ENCODE peak calls at places on chromosomes 2 and 18, in seven cellular contexts. X is AG10803; L is body of pancreas; W is COR-L47; P is stimulated activated CD4-positive, alpha-beta T cell treated with anti-CD3 and anti-CD28 coated beads, Interleukin-2, amount 100 ng/mL, for 4 hours; M is H54; G is stimulated activated naive B cell treated with anti-CD40 and anti-IgM and Interleukin-4, amounts not matched to agents 10 μg/mL and 1 μg/mL and 100 μg/mL, for 72 hours. F is an unnamed sample.

GRCh38 chr2:165373322-165374025 is 96.0 kb upstream of the CSRNP3 start:
- DNase-seq in X (no peak), L (no peak), W (no peak), P (no peak), M (no peak), G (no peak), F (no peak)

GRCh38 chr18:44859263-44859662 is 178.6 kb downstream of the SETBP1 start:
- DNase-seq in X (no peak), L (peak; percentile 15), W (no peak), P (no peak), M (no peak), G (no peak), F (no peak)

GRCh38 chr2:48209214-48209885 is 303.1 kb upstream of the FBXO11 start:
- DNase-seq in X (peak; percentile 63), L (peak; percentile 40), W (no peak), P (no peak), M (no peak), G (no peak), F (no peak)

GRCh38 chr2:202096736-202097135 is 23.7 kb downstream of the KIAA2012 start:
- DNase-seq in X (peak; percentile 49), L (no peak), W (no peak), P (no peak), M (no peak), G (no peak), F (no peak)

GRCh38 chr18:10057401-10057800 is 143.6 kb downstream of the VAPA start:
- DNase-seq in X (no peak), L (peak; percentile 30), W (no peak), P (no peak), M (no peak), G (no peak), F (no peak)

GRCh38 chr2:66929632-66930385 is 467.3 kb upstream of the ETAA1 start:
- DNase-seq in X (peak; percentile 82), L (peak; percentile 90), W (no peak), P (no peak), M (no peak), G (no peak), F (no peak)

GRCh38 chr2:9473985-9474360 is 378 bp upstream of the IAH1 start:
- DNase-seq in X (peak; percentile 30), L (peak; percentile 47), W (no peak), P (peak; percentile 56), M (no peak), G (peak; percentile 48), F (no peak)

GRCh38 chr18:28067346-28067745 is 109.6 kb downstream of the CDH2 start:
- DNase-seq in X (no peak), L (no peak), W (no peak), P (no peak), M (no peak), G (no peak), F (no peak)

GRCh38 chr2:108607706-108608301 is 73.5 kb downstream of the LIMS1 start:
- DNase-seq in X (peak; percentile 31), L (no peak), W (peak; percentile 50), P (peak; percentile 36), M (no peak), G (no peak), F (no peak)

GRCh38 chr18:72999971-73000607 is 132.3 kb upstream of the NETO1 start:
- DNase-seq in X (no peak), L (no peak), W (no peak), P (no peak), M (no peak), G (no peak), F (no peak)

GRCh38 chr2:192286093-192286701 is 91.5 kb upstream of the TMEFF2 start:
- DNase-seq in X (peak; percentile 45), L (no peak), W (peak; percentile 23), P (no peak), M (peak; percentile 8), G (no peak), F (no peak)

GRCh38 chr2:28343971-28344715 is 48.5 kb upstream of the FOSL2 start:
- DNase-seq in X (no peak), L (no peak), W (no peak), P (no peak), M (no peak), G (no peak), F (no peak)

GRCh38 chr18:50356036-50356945 is 18.6 kb upstream of the SKA1 start:
- DNase-seq in X (peak; percentile 8), L (no peak), W (no peak), P (no peak), M (peak; percentile 3), G (peak; percentile 27), F (no peak)

F was measured in T1000.